ENCODE peak calls at places on chromosomes 13 and 19, in four cellular contexts. D is hippocampal formation, W is KBM-7, Q is hypothalamus. U is an unnamed sample.

GRCh38 chr13:19123502-19123901 is 58.1 kb downstream of the TUBA3C start:
- DNase-seq in D (no peak), W (no peak), Q (no peak), U (no peak)

GRCh38 chr13:24228852-24229458 is 68.4 kb downstream of the SPATA13 start:
- DNase-seq in D (no peak), Q (no peak), W (peak), U (peak)

GRCh38 chr19:3867971-3868769 is 668 bp downstream of the ZFR2 start:
- DNase-seq in W (no peak), Q (no peak), D (no peak), U (no peak)

GRCh38 chr13:26646603-26647002 is 89.1 kb downstream of the WASF3 start:
- DNase-seq in W (no peak), Q (no peak), D (no peak), U (no peak)

GRCh38 chr19:17333611-17334413 is 843 bp downstream of the ANO8 start:
- DNase-seq in D (no peak), W (peak), Q (no peak), U (peak)

GRCh38 chr13:100665403-100665802 is 9.2 kb downstream of the TMTC4 start:
- DNase-seq in W (no peak), D (no peak), Q (no peak), U (no peak)

GRCh38 chr13:76928456-76928855 is 19.9 kb upstream of the ACOD1 start:
- DNase-seq in Q (no peak), W (no peak), D (no peak), U (no peak)

GRCh38 chr13:98265669-98266551 is 88.8 kb upstream of the RNF113B start:
- DNase-seq in D (no peak), Q (no peak), W (no peak), U (no peak)

GRCh38 chr13:110444226-110444653 is 117.3 kb downstream of the RAB20 start:
- DNase-seq in W (peak), Q (no peak), D (no peak), U (peak)

GRCh38 chr13:109778102-109778542 is 8.3 kb downstream of the IRS2 start:
- DNase-seq in D (no peak), W (peak), Q (no peak), U (peak)

GRCh38 chr13:47564041-47564440 is 437.0 kb downstream of the SUCLA2 start:
- DNase-seq in Q (no peak), W (no peak), D (no peak), U (no peak)

GRCh38 chr13:110561335-110562033 is at the start of gene RAB20:
- DNase-seq in W (peak), D (peak), Q (peak), U (peak)

GRCh38 chr13:113742445-113743120 is 16.4 kb upstream of the TMEM255B start:
- DNase-seq in D (no peak), Q (no peak), W (no peak), U (peak)

GRCh38 chr13:36224730-36225129 is 10.4 kb upstream of the SOHLH2 start:
- DNase-seq in D (no peak), Q (no peak), W (no peak), U (no peak)

GRCh38 chr13:33722216-33722900 is 95.6 kb upstream of the RFC3 start:
- DNase-seq in W (no peak), Q (no peak), D (no peak), U (no peak)

GRCh38 chr13:47904891-47905290 is 96.2 kb downstream of the SUCLA2 start:
- DNase-seq in W (no peak), D (no peak), Q (no peak), U (no peak)

GRCh38 chr19:41887711-41888382 is 4.9 kb downstream of the ARHGEF1 start:
- DNase-seq in W (no peak), D (peak), Q (peak), U (peak)

GRCh38 chr19:37928527-37929286 is 21.7 kb downstream of the SIPA1L3 start:
- DNase-seq in W (peak), D (no peak), Q (no peak), U (peak)

GRCh38 chr13:38777347-38778107 is 90.7 kb downstream of the FREM2 start:
- DNase-seq in Q (no peak), W (no peak), D (no peak), U (no peak)

GRCh38 chr13:25691654-25692053 is 319.9 kb downstream of the ATP8A2 start:
- DNase-seq in W (no peak), Q (no peak), D (no peak), U (no peak)

GRCh38 chr13:110227864-110228643 is 78.9 kb downstream of the COL4A1 start:
- DNase-seq in Q (no peak), D (no peak), W (peak), U (no peak)

GRCh38 chr19:41398042-41398403 is 405 bp downstream of the BCKDHA start:
- DNase-seq in Q (no peak), D (no peak), W (no peak), U (peak)

GRCh38 chr19:13096968-13097330 is 5.7 kb downstream of the LYL1 start:
- DNase-seq in W (peak), Q (no peak), D (no peak), U (peak)

GRCh38 chr13:110512198-110512740 is 49.3 kb downstream of the RAB20 start:
- DNase-seq in W (no peak), Q (no peak), D (no peak), U (no peak)

GRCh38 chr13:113592571-113592970 is 8.0 kb downstream of the TFDP1 start:
- DNase-seq in W (no peak), D (no peak), Q (no peak), U (no peak)

GRCh38 chr19:56839665-56840451 is 668 bp downstream of the PEG3 start:
- DNase-seq in D (peak), Q (peak), W (no peak), U (no peak)

GRCh38 chr19:2567996-2568395 is 92.1 kb downstream of the GADD45B start:
- DNase-seq in D (no peak), W (no peak), Q (no peak), U (no peak)

GRCh38 chr13:71625183-71625582 is 241.8 kb downstream of the DACH1 start:
- DNase-seq in W (no peak), D (no peak), Q (no peak), U (no peak)

GRCh38 chr19:5200844-5201243 is 139.8 kb downstream of the PTPRS start:
- DNase-seq in D (no peak), W (no peak), Q (no peak), U (no peak)

GRCh38 chr19:5397804-5398692 is 57.2 kb upstream of the ZNRF4 start:
- DNase-seq in W (peak), D (no peak), Q (no peak), U (no peak)

GRCh38 chr19:42466521-42467436 is 24.0 kb upstream of the CXCL17 start:
- DNase-seq in W (no peak), Q (no peak), D (no peak), U (no peak)

GRCh38 chr13:64164435-64164834 is 2748.8 kb upstream of the PCDH20 start:
- DNase-seq in D (no peak), Q (no peak), W (no peak), U (no peak)

GRCh38 chr13:28316129-28316528 is 177.8 kb downstream of the PAN3 start:
- DNase-seq in D (no peak), Q (no peak), W (no peak), U (no peak)

GRCh38 chr13:109213714-109214113 is 572.7 kb downstream of the IRS2 start:
- DNase-seq in D (no peak), W (no peak), Q (no peak), U (no peak)

GRCh38 chr13:82822935-82823334 is 1059.3 kb downstream of the SLITRK1 start:
- DNase-seq in D (no peak), W (no peak), Q (no peak), U (no peak)

GRCh38 chr19:1449467-1450442 is at the start of gene APC2:
- DNase-seq in Q (peak), W (peak), D (peak), U (no peak)